ENCODE peak calls at places on chromosomes 16 and 17, in eight cellular contexts. Z is uterus; V is caudate nucleus; P is RWPE1; X is GM23248; Y is testis; F is OCI-LY7; G is CD8-positive, alpha-beta T cell. H is an unnamed sample.
A peak's percentile ranks its signal among the peaks of the same experiment; 100 is the strongest.

GRCh38 chr16:53529529-53529928 is 26.5 kb upstream of the AKTIP start:
- DNase-seq in Z (no peak), V (no peak), P (no peak), X (no peak), Y (no peak), F (no peak), G (no peak), H (no peak)

GRCh38 chr16:69234460-69234859 is 47.5 kb downstream of the SNTB2 start:
- DNase-seq in Z (no peak), V (no peak), P (no peak), X (no peak), Y (no peak), F (no peak), G (no peak), H (no peak)

GRCh38 chr17:37231882-37232281 is 143.9 kb upstream of the C17orf78 start:
- DNase-seq in Z (no peak), V (no peak), P (no peak), X (no peak), Y (no peak), F (no peak), G (no peak), H (no peak)

GRCh38 chr17:43974541-43975315 is 21.0 kb upstream of the PYY start:
- DNase-seq in Z (no peak), V (no peak), P (no peak), X (peak; percentile 19), Y (no peak), F (no peak), G (no peak), H (no peak)

GRCh38 chr17:74814453-74814852 is 38.3 kb upstream of the NAT9 start:
- DNase-seq in Z (no peak), V (no peak), P (peak; percentile 9), X (peak; percentile 3), Y (no peak), F (peak; percentile 9), G (no peak), H (no peak)

GRCh38 chr17:64920419-64921172 is 1.3 kb upstream of the LRRC37A3 start:
- DNase-seq in Z (no peak), V (no peak), P (no peak), X (peak; percentile 17), Y (no peak), F (no peak), G (no peak), H (no peak)

GRCh38 chr17:8161289-8162231 is 1.2 kb downstream of the VAMP2 start:
- DNase-seq in Z (no peak), V (no peak), P (no peak), X (no peak), Y (no peak), F (no peak), G (peak; percentile 43), H (no peak)

GRCh38 chr16:61818850-61819249 is 217.4 kb downstream of the CDH8 start:
- DNase-seq in Z (no peak), V (no peak), P (no peak), X (no peak), Y (no peak), F (no peak), G (no peak), H (no peak)

GRCh38 chr17:4948997-4949320 is 629 bp upstream of the PFN1 start:
- DNase-seq in Z (peak; percentile 84), V (peak; percentile 73), P (peak; percentile 90), X (peak; percentile 95), Y (peak; percentile 76), F (peak; percentile 93), G (peak; percentile 73), H (peak; percentile 88)

GRCh38 chr16:9122342-9122741 is 30.9 kb downstream of the HAPSTR1 start:
- DNase-seq in Z (no peak), V (no peak), P (no peak), X (no peak), Y (no peak), F (no peak), G (no peak), H (peak; percentile 21)

GRCh38 chr17:13702266-13702665 is 100.5 kb upstream of the HS3ST3A1 start:
- DNase-seq in Z (no peak), V (no peak), P (no peak), X (peak; percentile 69), Y (no peak), F (no peak), G (no peak), H (no peak)

GRCh38 chr17:67602974-67603373 is 114.8 kb upstream of the NOL11 start:
- DNase-seq in Z (no peak), V (no peak), P (peak; percentile 15), X (peak; percentile 63), Y (peak; percentile 62), F (peak; percentile 66), G (peak; percentile 62), H (no peak)

GRCh38 chr16:10547708-10548107 is 32.7 kb downstream of the EMP2 start:
- DNase-seq in Z (no peak), V (no peak), P (no peak), X (no peak), Y (no peak), F (no peak), G (no peak), H (no peak)

GRCh38 chr16:9042533-9042932 is 48.9 kb upstream of the HAPSTR1 start:
- DNase-seq in Z (no peak), V (no peak), P (no peak), X (peak; percentile 51), Y (no peak), F (no peak), G (no peak), H (no peak)

GRCh38 chr16:77574867-77575619 is 140.2 kb upstream of the ADAMTS18 start:
- DNase-seq in Z (peak; percentile 51), V (no peak), P (no peak), X (peak; percentile 58), Y (no peak), F (no peak), G (no peak), H (peak; percentile 53)

GRCh38 chr17:78896834-78897638 is 6.0 kb downstream of the CEP295NL start:
- DNase-seq in Z (no peak), V (no peak), P (no peak), X (no peak), Y (no peak), F (no peak), G (no peak), H (no peak)

GRCh38 chr16:87931504-87931903 is 4.8 kb downstream of the CA5A start:
- DNase-seq in Z (no peak), V (no peak), P (no peak), X (no peak), Y (peak; percentile 80), F (no peak), G (no peak), H (no peak)

GRCh38 chr16:87642491-87642890 is 40.2 kb downstream of the JPH3 start:
- DNase-seq in Z (no peak), V (no peak), P (no peak), X (no peak), Y (no peak), F (no peak), G (no peak), H (no peak)

GRCh38 chr17:78667741-78668640 is 90.8 kb upstream of the DNAH17 start:
- DNase-seq in Z (no peak), V (no peak), P (no peak), X (no peak), Y (no peak), F (no peak), G (no peak), H (no peak)

GRCh38 chr16:24966031-24966430 is 49.1 kb downstream of the ARHGAP17 start:
- DNase-seq in Z (no peak), V (no peak), P (no peak), X (no peak), Y (no peak), F (no peak), G (no peak), H (no peak)

GRCh38 chr16:24967074-24967473 is 48.1 kb downstream of the ARHGAP17 start:
- DNase-seq in Z (no peak), V (no peak), P (no peak), X (no peak), Y (no peak), F (no peak), G (no peak), H (no peak)

GRCh38 chr16:24957887-24958286 is 57.3 kb downstream of the ARHGAP17 start:
- DNase-seq in Z (no peak), V (no peak), P (no peak), X (no peak), Y (no peak), F (no peak), G (no peak), H (no peak)

GRCh38 chr16:24966599-24966998 is 48.6 kb downstream of the ARHGAP17 start:
- DNase-seq in Z (no peak), V (no peak), P (no peak), X (no peak), Y (no peak), F (no peak), G (no peak), H (no peak)

DNA sequence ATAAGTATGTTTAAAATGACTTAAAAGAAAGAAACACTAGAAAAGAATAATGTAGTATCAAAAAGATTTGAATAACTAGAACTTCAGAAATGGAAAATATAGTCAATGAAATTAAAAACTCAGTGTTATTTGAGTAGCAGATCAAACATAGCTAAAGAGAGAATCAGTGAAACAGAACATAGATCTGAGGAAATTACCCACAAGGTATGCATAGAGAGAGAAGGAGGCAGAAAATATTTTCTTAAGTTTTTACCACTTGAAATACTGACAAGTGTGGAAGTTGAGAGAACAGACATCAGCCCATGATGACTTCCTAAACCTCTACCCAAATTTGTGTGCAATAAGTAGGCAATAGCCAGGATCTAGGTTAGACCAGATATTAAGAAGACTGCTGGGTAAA is 52.4 kb downstream of the ARHGAP17 start:
- DNase-seq in Z (no peak), V (no peak), P (no peak), X (no peak), Y (no peak), F (no peak), G (no peak), H (no peak)
- H3K27ac ChIP-seq in Z (no peak overlapping the region), V (no peak overlapping the region), P (no peak overlapping the region), X (no peak overlapping the region), Y (no peak overlapping the region), F (no peak overlapping the region), G (no peak overlapping the region), H (no peak overlapping the region)

DNA sequence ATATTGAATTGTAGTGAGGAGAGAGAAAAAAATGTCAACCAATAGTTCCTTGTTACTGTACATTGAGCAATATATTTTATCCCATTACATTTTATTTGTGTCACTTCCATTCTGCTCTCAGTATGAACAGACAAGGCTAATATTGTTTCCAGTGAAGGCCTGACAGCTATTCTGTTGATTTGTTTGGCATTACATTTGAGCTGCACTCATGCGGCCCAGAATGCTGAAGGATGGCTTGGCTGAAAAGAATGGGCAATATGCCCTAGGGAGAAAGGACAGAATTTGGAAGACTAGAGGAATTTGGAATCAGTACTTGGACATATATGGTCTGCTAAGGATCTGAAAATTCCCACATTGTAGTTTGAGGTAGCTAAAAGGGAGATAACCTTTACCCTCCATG is 1294.4 kb downstream of the CDH8 start:
- DNase-seq in Z (no peak), V (no peak), P (no peak), X (no peak), Y (no peak), F (no peak), G (no peak), H (no peak)
- H3K27ac ChIP-seq in Z (no peak overlapping the region), V (no peak overlapping the region), P (no peak overlapping the region), X (no peak overlapping the region), Y (no peak overlapping the region), F (no peak overlapping the region), G (no peak overlapping the region), H (no peak overlapping the region)

GRCh38 chr17:28727727-28728363 is 743 bp upstream of the NEK8 start:
- DNase-seq in Z (peak; percentile 51), V (no peak), P (peak; percentile 71), X (peak; percentile 75), Y (peak; percentile 56), F (peak; percentile 87), G (peak; percentile 92), H (peak; percentile 31)
- H3K27ac ChIP-seq in Z (peak overlapping the region; percentile 96), V (peak overlapping the region; percentile 94), P (peak overlapping the region; percentile 99), X (peak overlapping the region; percentile 88), Y (peak overlapping the region; percentile 97), F (peak overlapping the region; percentile 94), G (peak overlapping the region; percentile 95), H (peak overlapping the region; percentile 94)

GRCh38 chr17:72702998-72703397 is 389.5 kb downstream of the SLC39A11 start:
- DNase-seq in Z (no peak), V (no peak), P (no peak), X (no peak), Y (no peak), F (no peak), G (no peak), H (no peak)
- H3K27ac ChIP-seq in Z (no peak overlapping the region), V (no peak overlapping the region), P (peak overlapping the region; percentile 68), X (no peak overlapping the region), Y (no peak overlapping the region), F (no peak overlapping the region), G (no peak overlapping the region), H (no peak overlapping the region)